ENCODE peak calls at places on chromosomes 6 and 20, in seven cellular contexts. N is endothelial cell of umbilical vein, U is breast epithelium, S is SK-N-SH, B is vagina, R is suprapubic skin, X is HCT116. D is an unnamed sample.

GRCh38 chr6:37693079-37693478 is 4.6 kb downstream of the MDGA1 start:
- DNase-seq in N (no peak), U (no peak), S (no peak), B (no peak), R (no peak), X (no peak), D (no peak)

GRCh38 chr6:7267521-7268091 is 45.4 kb downstream of the SSR1 start:
- DNase-seq in N (peak; percentile 73), U (peak; percentile 72), S (peak; percentile 64), B (peak; percentile 88), R (peak; percentile 83), X (peak; percentile 54), D (peak; percentile 75)

GRCh38 chr6:19446570-19446969 is 390.6 kb upstream of the ID4 start:
- DNase-seq in N (no peak), U (no peak), S (no peak), B (no peak), R (no peak), X (no peak), D (no peak)

GRCh38 chr6:150894935-150895686 is 29.6 kb downstream of the MTHFD1L start:
- DNase-seq in N (no peak), U (no peak), S (peak; percentile 78), B (no peak), R (no peak), X (no peak), D (no peak)

GRCh38 chr6:158528826-158529225 is 31.1 kb upstream of the TMEM181 start:
- DNase-seq in N (no peak), U (no peak), S (no peak), B (no peak), R (no peak), X (no peak), D (no peak)

GRCh38 chr6:39440039-39440426 is 117.5 kb upstream of the KCNK16 start:
- DNase-seq in N (no peak), U (no peak), S (no peak), B (peak; percentile 49), R (no peak), X (no peak), D (no peak)

GRCh38 chr20:36498386-36499179 is 42.7 kb upstream of the MYL9 start:
- DNase-seq in N (no peak), U (no peak), S (no peak), B (no peak), R (no peak), X (no peak), D (no peak)

GRCh38 chr6:35663447-35664235 is 25.1 kb downstream of the FKBP5 start:
- DNase-seq in N (peak; percentile 72), U (no peak), S (no peak), B (no peak), R (no peak), X (no peak), D (no peak)

GRCh38 chr20:54524849-54525248 is 49.5 kb downstream of the DOK5 start:
- DNase-seq in N (no peak), U (no peak), S (no peak), B (no peak), R (no peak), X (no peak), D (no peak)

GRCh38 chr6:36198986-36199385 is 2.4 kb downstream of the BRPF3 start:
- DNase-seq in N (no peak), U (no peak), S (no peak), B (no peak), R (no peak), X (no peak), D (no peak)

GRCh38 chr20:35091808-35092523 is 641 bp downstream of the TRPC4AP start:
- DNase-seq in N (peak; percentile 50), U (peak; percentile 32), S (peak; percentile 38), B (no peak), R (peak; percentile 75), X (no peak), D (no peak)

GRCh38 chr6:37822851-37823682 is 3.5 kb downstream of the ZFAND3 start:
- DNase-seq in N (peak; percentile 68), U (no peak), S (no peak), B (no peak), R (no peak), X (no peak), D (no peak)

GRCh38 chr6:130796313-130796905 is 30.8 kb upstream of the SMLR1 start:
- DNase-seq in N (peak; percentile 95), U (peak; percentile 77), S (peak; percentile 7), B (no peak), R (no peak), X (no peak), D (no peak)

GRCh38 chr6:137157601-137158000 is 15.8 kb downstream of the IL22RA2 start:
- DNase-seq in N (peak; percentile 45), U (peak; percentile 53), S (peak; percentile 5), B (no peak), R (no peak), X (no peak), D (no peak)
- H3K9me3 ChIP-seq in N (no peaks in the 10 kb centered on the region), U (peaks cover under 1% of the 10 kb centered on the region), S (no peaks in the 10 kb centered on the region), B (no peaks in the 10 kb centered on the region), R (no peaks in the 10 kb centered on the region), X (no peaks in the 10 kb centered on the region), D (no peaks in the 10 kb centered on the region)

GRCh38 chr20:62390306-62391164 is 3.6 kb downstream of the RPS21 start:
- DNase-seq in N (no peak), U (no peak), S (no peak), B (no peak), R (no peak), X (no peak), D (no peak)

GRCh38 chr20:62387219-62387913 is 463 bp downstream of the RPS21 start:
- DNase-seq in N (no peak), U (no peak), S (no peak), B (no peak), R (no peak), X (no peak), D (no peak)

GRCh38 chr20:62387993-62388635 is 1.2 kb downstream of the RPS21 start:
- DNase-seq in N (no peak), U (no peak), S (no peak), B (no peak), R (no peak), X (no peak), D (no peak)

GRCh38 chr20:62389601-62390087 is 2.7 kb downstream of the RPS21 start:
- DNase-seq in N (no peak), U (no peak), S (no peak), B (no peak), R (no peak), X (no peak), D (no peak)

DNA sequence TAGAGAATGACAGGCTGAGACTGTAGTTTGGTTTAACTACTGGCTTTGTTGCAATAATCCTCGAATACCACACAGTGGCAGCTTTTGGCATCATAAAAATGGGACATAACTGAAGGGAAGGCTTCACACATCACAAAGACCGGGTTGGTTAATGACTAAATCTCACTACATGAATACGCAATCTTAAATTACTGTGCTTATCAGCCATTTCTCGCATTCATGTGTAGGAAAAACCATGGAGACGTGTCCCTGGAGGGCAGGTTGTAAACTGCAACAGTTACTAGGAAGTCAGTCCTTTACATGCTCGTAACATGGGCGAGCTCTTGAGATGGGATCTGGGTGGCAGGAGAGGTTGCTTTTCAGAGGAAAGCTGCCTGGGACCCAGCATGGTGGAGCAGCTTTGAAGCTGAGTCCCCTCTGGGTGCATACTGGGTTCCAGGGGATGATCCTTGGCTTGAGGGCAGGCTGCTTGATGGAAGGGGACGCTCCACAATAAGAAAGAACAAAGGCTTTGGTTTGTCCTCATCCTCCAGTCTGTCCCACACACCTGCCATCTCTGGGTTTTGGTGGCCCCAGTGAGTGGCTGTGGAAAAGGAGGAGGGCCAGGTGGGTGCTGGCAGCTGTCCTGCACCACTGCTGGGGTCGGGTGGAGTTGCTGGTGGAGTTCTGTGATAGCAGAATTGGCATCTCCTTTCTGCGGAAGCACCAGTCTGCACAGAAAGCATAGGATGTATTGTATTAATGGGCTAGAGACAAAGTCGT is 2.1 kb downstream of the RPS21 start:
- DNase-seq in N (no peak), U (no peak), S (no peak), B (no peak), R (no peak), X (no peak), D (no peak)
- TF ChIP-seq POLR2AphosphoS5 in N (no peak), U (no peak), S (no peak), B (no peak), R (no peak), X (no peak), D (no peak)

GRCh38 chr6:1042583-1043457 is 269.1 kb upstream of the FOXQ1 start:
- DNase-seq in N (no peak), U (no peak), S (no peak), B (no peak), R (no peak), X (no peak), D (no peak)

GRCh38 chr6:1039746-1040145 is 272.2 kb upstream of the FOXQ1 start:
- DNase-seq in N (no peak), U (no peak), S (no peak), B (no peak), R (no peak), X (no peak), D (no peak)

GRCh38 chr6:1037430-1037829 is 274.5 kb upstream of the FOXQ1 start:
- DNase-seq in N (no peak), U (no peak), S (no peak), B (no peak), R (no peak), X (no peak), D (no peak)

GRCh38 chr6:1039191-1039590 is 272.7 kb upstream of the FOXQ1 start:
- DNase-seq in N (no peak), U (no peak), S (no peak), B (no peak), R (no peak), X (no peak), D (no peak)

GRCh38 chr6:1040393-1040792 is 271.5 kb upstream of the FOXQ1 start:
- DNase-seq in N (no peak), U (no peak), S (no peak), B (no peak), R (no peak), X (no peak), D (no peak)
- H3K4me1 ChIP-seq in N (no peaks in the 10 kb centered on the region), U (no peaks in the 10 kb centered on the region), S (no peaks in the 10 kb centered on the region), B (no peaks in the 10 kb centered on the region), R (peaks cover 14% of the 10 kb centered on the region), X (peaks cover 11% of the 10 kb centered on the region), D (no peaks in the 10 kb centered on the region)

DNA sequence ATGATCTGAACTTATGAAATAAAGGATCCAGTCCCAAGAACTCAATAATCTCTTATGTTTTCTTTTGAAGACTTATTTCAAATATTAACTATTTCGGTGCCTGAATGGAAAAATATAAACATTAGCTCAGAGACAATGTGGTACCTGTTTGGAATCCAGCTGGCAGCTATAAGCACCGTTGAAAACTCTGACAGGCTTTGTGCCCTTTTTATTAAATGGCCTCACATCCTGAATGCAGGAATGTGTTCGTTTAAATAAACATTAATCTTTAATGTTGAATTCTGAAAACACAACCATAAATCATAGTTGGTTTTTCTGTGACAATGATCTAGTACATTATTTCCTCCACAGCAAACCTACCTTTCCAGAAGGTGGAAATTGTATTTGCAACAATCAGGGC is 4.4 kb upstream of the KIAA0319 start:
- DNase-seq in N (no peak), U (no peak), S (no peak), B (no peak), R (no peak), X (no peak), D (no peak)
- H3K9me3 ChIP-seq in N (no peaks in the 10 kb centered on the region), U (no peaks in the 10 kb centered on the region), S (no peaks in the 10 kb centered on the region), B (no peaks in the 10 kb centered on the region), R (no peaks in the 10 kb centered on the region), X (no peaks in the 10 kb centered on the region), D (no peaks in the 10 kb centered on the region)